ENCODE peak calls at places on chromosomes 1 and 21, in ten cellular contexts. One of them, this sample, is unnamed.

GRCh38 chr1:97567000-97567749 is 353.7 kb downstream of the DPYD start:
- DNase-seq in AG10803: no peak
- DNase-seq in right lobe of liver: no peak
- DNase-seq in upper lobe of right lung: no peak
- DNase-seq in brain microvascular endothelial cell: no peak
- DNase-seq in bronchial epithelial cell: no peak
- DNase-seq in left ventricle myocardium inferior: no peak
- DNase-seq in transverse colon: no peak
- DNase-seq in dorsolateral prefrontal cortex: no peak
- DNase-seq in AG04450: no peak
- DNase-seq in this sample: no peak

GRCh38 chr1:82697965-82698364 is 897.2 kb downstream of the ADGRL2 start:
- DNase-seq in transverse colon: no peak
- DNase-seq in right lobe of liver: no peak
- DNase-seq in AG04450: no peak
- DNase-seq in bronchial epithelial cell: no peak
- DNase-seq in left ventricle myocardium inferior: no peak
- DNase-seq in AG10803: no peak
- DNase-seq in brain microvascular endothelial cell: no peak
- DNase-seq in upper lobe of right lung: no peak
- DNase-seq in dorsolateral prefrontal cortex: no peak
- DNase-seq in this sample: no peak

GRCh38 chr1:42035205-42035829 is 116.6 kb upstream of the HIVEP3 start:
- DNase-seq in bronchial epithelial cell: no peak
- DNase-seq in dorsolateral prefrontal cortex: peak; percentile 65
- DNase-seq in upper lobe of right lung: peak; percentile 81
- DNase-seq in left ventricle myocardium inferior: peak; percentile 63
- DNase-seq in brain microvascular endothelial cell: peak; percentile 34
- DNase-seq in AG10803: peak; percentile 47
- DNase-seq in AG04450: no peak
- DNase-seq in transverse colon: no peak
- DNase-seq in right lobe of liver: peak; percentile 77
- DNase-seq in this sample: peak; percentile 61

GRCh38 chr1:193104496-193104905 is 713 bp downstream of the GLRX2 start:
- DNase-seq in left ventricle myocardium inferior: peak; percentile 43
- DNase-seq in transverse colon: peak; percentile 56
- DNase-seq in brain microvascular endothelial cell: peak; percentile 34
- DNase-seq in AG10803: peak; percentile 55
- DNase-seq in AG04450: no peak
- DNase-seq in dorsolateral prefrontal cortex: peak; percentile 58
- DNase-seq in upper lobe of right lung: peak; percentile 85
- DNase-seq in right lobe of liver: peak; percentile 58
- DNase-seq in bronchial epithelial cell: peak; percentile 68
- DNase-seq in this sample: no peak

GRCh38 chr1:18299441-18300338 is 181.0 kb upstream of the KLHDC7A start:
- DNase-seq in dorsolateral prefrontal cortex: no peak
- DNase-seq in AG10803: peak; percentile 1
- DNase-seq in transverse colon: no peak
- DNase-seq in brain microvascular endothelial cell: no peak
- DNase-seq in right lobe of liver: no peak
- DNase-seq in left ventricle myocardium inferior: no peak
- DNase-seq in bronchial epithelial cell: peak; percentile 3
- DNase-seq in upper lobe of right lung: no peak
- DNase-seq in AG04450: no peak
- DNase-seq in this sample: no peak

GRCh38 chr1:109759513-109760334 is 4.0 kb downstream of the EPS8L3 start:
- DNase-seq in AG10803: no peak
- DNase-seq in dorsolateral prefrontal cortex: peak; percentile 26
- DNase-seq in brain microvascular endothelial cell: no peak
- DNase-seq in AG04450: no peak
- DNase-seq in upper lobe of right lung: peak; percentile 57
- DNase-seq in bronchial epithelial cell: no peak
- DNase-seq in transverse colon: peak; percentile 7
- DNase-seq in right lobe of liver: peak; percentile 35
- DNase-seq in left ventricle myocardium inferior: no peak
- DNase-seq in this sample: no peak

GRCh38 chr1:230587056-230587455 is 55.2 kb upstream of the COG2 start:
- DNase-seq in AG10803: no peak
- DNase-seq in upper lobe of right lung: no peak
- DNase-seq in brain microvascular endothelial cell: no peak
- DNase-seq in AG04450: no peak
- DNase-seq in right lobe of liver: no peak
- DNase-seq in transverse colon: no peak
- DNase-seq in dorsolateral prefrontal cortex: no peak
- DNase-seq in left ventricle myocardium inferior: no peak
- DNase-seq in bronchial epithelial cell: no peak
- DNase-seq in this sample: no peak

GRCh38 chr21:36021251-36021837 is 39.0 kb downstream of the SETD4 start:
- DNase-seq in left ventricle myocardium inferior: no peak
- DNase-seq in brain microvascular endothelial cell: no peak
- DNase-seq in transverse colon: no peak
- DNase-seq in dorsolateral prefrontal cortex: no peak
- DNase-seq in AG04450: no peak
- DNase-seq in AG10803: no peak
- DNase-seq in bronchial epithelial cell: no peak
- DNase-seq in right lobe of liver: no peak
- DNase-seq in upper lobe of right lung: no peak
- DNase-seq in this sample: no peak

GRCh38 chr1:228830954-228831481 is 95.7 kb downstream of the RHOU start:
- DNase-seq in AG10803: peak; percentile 41
- DNase-seq in brain microvascular endothelial cell: peak; percentile 37
- DNase-seq in upper lobe of right lung: no peak
- DNase-seq in left ventricle myocardium inferior: no peak
- DNase-seq in right lobe of liver: no peak
- DNase-seq in dorsolateral prefrontal cortex: no peak
- DNase-seq in AG04450: peak; percentile 4
- DNase-seq in transverse colon: no peak
- DNase-seq in bronchial epithelial cell: peak; percentile 82
- DNase-seq in this sample: peak; percentile 80

GRCh38 chr1:109653286-109653685 is 2.6 kb upstream of the GSTM4 start:
- DNase-seq in AG10803: peak; percentile 17
- DNase-seq in right lobe of liver: no peak
- DNase-seq in brain microvascular endothelial cell: no peak
- DNase-seq in upper lobe of right lung: no peak
- DNase-seq in left ventricle myocardium inferior: no peak
- DNase-seq in dorsolateral prefrontal cortex: no peak
- DNase-seq in bronchial epithelial cell: no peak
- DNase-seq in AG04450: no peak
- DNase-seq in transverse colon: no peak
- DNase-seq in this sample: no peak

GRCh38 chr1:85936470-85936869 is 220.1 kb downstream of the COL24A1 start:
- DNase-seq in transverse colon: no peak
- DNase-seq in bronchial epithelial cell: no peak
- DNase-seq in left ventricle myocardium inferior: peak; percentile 31
- DNase-seq in dorsolateral prefrontal cortex: no peak
- DNase-seq in upper lobe of right lung: no peak
- DNase-seq in right lobe of liver: peak; percentile 75
- DNase-seq in AG10803: peak; percentile 3
- DNase-seq in AG04450: no peak
- DNase-seq in brain microvascular endothelial cell: no peak
- DNase-seq in this sample: no peak

GRCh38 chr1:212415107-212415841 is 588 bp upstream of the PACC1 start:
- DNase-seq in bronchial epithelial cell: no peak
- DNase-seq in upper lobe of right lung: no peak
- DNase-seq in left ventricle myocardium inferior: no peak
- DNase-seq in AG04450: no peak
- DNase-seq in right lobe of liver: no peak
- DNase-seq in transverse colon: no peak
- DNase-seq in dorsolateral prefrontal cortex: peak; percentile 78
- DNase-seq in AG10803: no peak
- DNase-seq in brain microvascular endothelial cell: no peak
- DNase-seq in this sample: no peak

GRCh38 chr1:220991959-220992704 is 112.9 kb downstream of the HLX start:
- DNase-seq in transverse colon: no peak
- DNase-seq in AG10803: peak; percentile 55
- DNase-seq in right lobe of liver: no peak
- DNase-seq in upper lobe of right lung: no peak
- DNase-seq in left ventricle myocardium inferior: no peak
- DNase-seq in brain microvascular endothelial cell: no peak
- DNase-seq in bronchial epithelial cell: no peak
- DNase-seq in dorsolateral prefrontal cortex: no peak
- DNase-seq in AG04450: no peak
- DNase-seq in this sample: no peak

GRCh38 chr1:226350504-226350865 is 41.5 kb upstream of the LIN9 start:
- DNase-seq in AG04450: no peak
- DNase-seq in upper lobe of right lung: no peak
- DNase-seq in transverse colon: no peak
- DNase-seq in AG10803: no peak
- DNase-seq in dorsolateral prefrontal cortex: no peak
- DNase-seq in right lobe of liver: no peak
- DNase-seq in bronchial epithelial cell: no peak
- DNase-seq in brain microvascular endothelial cell: no peak
- DNase-seq in left ventricle myocardium inferior: no peak
- DNase-seq in this sample: no peak
- H3K4me3 ChIP-seq in AG04450: no peak overlapping the region
- H3K4me3 ChIP-seq in upper lobe of right lung: no peak overlapping the region
- H3K4me3 ChIP-seq in transverse colon: no peak overlapping the region
- H3K4me3 ChIP-seq in AG10803: no peak overlapping the region
- H3K4me3 ChIP-seq in dorsolateral prefrontal cortex: no peak overlapping the region
- H3K4me3 ChIP-seq in right lobe of liver: no peak overlapping the region
- H3K4me3 ChIP-seq in bronchial epithelial cell: no peak overlapping the region
- H3K4me3 ChIP-seq in brain microvascular endothelial cell: no peak overlapping the region
- H3K4me3 ChIP-seq in left ventricle myocardium inferior: no peak overlapping the region
- H3K4me3 ChIP-seq in this sample: no peak overlapping the region

GRCh38 chr1:165574295-165574694 is 30.5 kb downstream of the LRRC52 start:
- DNase-seq in transverse colon: no peak
- DNase-seq in AG10803: no peak
- DNase-seq in right lobe of liver: no peak
- DNase-seq in AG04450: no peak
- DNase-seq in left ventricle myocardium inferior: no peak
- DNase-seq in brain microvascular endothelial cell: no peak
- DNase-seq in dorsolateral prefrontal cortex: no peak
- DNase-seq in bronchial epithelial cell: no peak
- DNase-seq in upper lobe of right lung: no peak
- DNase-seq in this sample: no peak
- TF ChIP-seq CTCF in transverse colon: no peak
- TF ChIP-seq CTCF in AG10803: no peak
- TF ChIP-seq CTCF in right lobe of liver: no peak
- TF ChIP-seq CTCF in AG04450: no peak
- TF ChIP-seq CTCF in left ventricle myocardium inferior: no peak
- TF ChIP-seq CTCF in brain microvascular endothelial cell: no peak
- TF ChIP-seq CTCF in dorsolateral prefrontal cortex: no peak
- TF ChIP-seq CTCF in bronchial epithelial cell: no peak
- TF ChIP-seq CTCF in upper lobe of right lung: no peak
- TF ChIP-seq CTCF in this sample: no peak

DNA sequence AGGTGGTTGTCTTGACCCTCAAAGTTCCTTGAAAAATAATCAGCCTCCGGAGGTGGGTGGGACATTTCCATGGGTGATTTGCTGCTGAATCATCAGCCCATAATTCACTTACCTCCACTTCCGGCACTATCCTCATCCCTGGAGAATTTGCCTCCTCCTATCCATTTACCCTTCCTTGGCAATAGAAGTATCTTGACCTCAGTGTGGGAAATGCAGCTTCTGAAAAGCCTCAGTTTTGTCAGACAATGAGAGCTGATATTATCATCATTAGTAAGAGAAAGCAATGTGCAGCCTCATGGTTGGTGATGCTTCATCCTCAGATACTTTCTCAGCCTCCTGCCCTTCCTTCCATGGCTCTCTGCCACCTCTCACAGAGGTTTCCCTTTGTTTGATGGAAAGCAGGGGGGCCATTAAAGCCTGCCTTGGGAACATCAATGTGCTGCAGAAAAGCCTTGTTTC is 33.3 kb upstream of the RGS4 start:
- DNase-seq in left ventricle myocardium inferior: no peak
- DNase-seq in bronchial epithelial cell: peak; percentile 98
- DNase-seq in right lobe of liver: no peak
- DNase-seq in transverse colon: no peak
- DNase-seq in AG04450: peak; percentile 65
- DNase-seq in brain microvascular endothelial cell: peak; percentile 97
- DNase-seq in dorsolateral prefrontal cortex: no peak
- DNase-seq in upper lobe of right lung: no peak
- DNase-seq in AG10803: peak; percentile 87
- DNase-seq in this sample: peak; percentile 94
- H3K4me3 ChIP-seq in left ventricle myocardium inferior: no peak overlapping the region
- H3K4me3 ChIP-seq in bronchial epithelial cell: no peak overlapping the region
- H3K4me3 ChIP-seq in right lobe of liver: no peak overlapping the region
- H3K4me3 ChIP-seq in transverse colon: no peak overlapping the region
- H3K4me3 ChIP-seq in AG04450: no peak overlapping the region
- H3K4me3 ChIP-seq in brain microvascular endothelial cell: no peak overlapping the region
- H3K4me3 ChIP-seq in dorsolateral prefrontal cortex: no peak overlapping the region
- H3K4me3 ChIP-seq in upper lobe of right lung: no peak overlapping the region
- H3K4me3 ChIP-seq in AG10803: no peak overlapping the region
- H3K4me3 ChIP-seq in this sample: no peak overlapping the region

GRCh38 chr1:77319036-77319705 is 37.4 kb downstream of the AK5 start:
- DNase-seq in upper lobe of right lung: no peak
- DNase-seq in bronchial epithelial cell: no peak
- DNase-seq in AG04450: no peak
- DNase-seq in brain microvascular endothelial cell: no peak
- DNase-seq in right lobe of liver: no peak
- DNase-seq in dorsolateral prefrontal cortex: no peak
- DNase-seq in transverse colon: no peak
- DNase-seq in AG10803: no peak
- DNase-seq in left ventricle myocardium inferior: no peak
- DNase-seq in this sample: no peak

GRCh38 chr1:77316006-77316405 is 34.2 kb downstream of the AK5 start:
- DNase-seq in AG10803: peak; percentile 78
- DNase-seq in upper lobe of right lung: no peak
- DNase-seq in dorsolateral prefrontal cortex: no peak
- DNase-seq in AG04450: no peak
- DNase-seq in brain microvascular endothelial cell: peak; percentile 12
- DNase-seq in right lobe of liver: no peak
- DNase-seq in transverse colon: no peak
- DNase-seq in left ventricle myocardium inferior: no peak
- DNase-seq in bronchial epithelial cell: peak; percentile 78
- DNase-seq in this sample: peak; percentile 45

GRCh38 chr1:77316966-77317365 is 35.1 kb downstream of the AK5 start:
- DNase-seq in upper lobe of right lung: no peak
- DNase-seq in AG10803: peak; percentile 48
- DNase-seq in AG04450: no peak
- DNase-seq in right lobe of liver: no peak
- DNase-seq in dorsolateral prefrontal cortex: no peak
- DNase-seq in bronchial epithelial cell: no peak
- DNase-seq in left ventricle myocardium inferior: no peak
- DNase-seq in transverse colon: no peak
- DNase-seq in brain microvascular endothelial cell: no peak
- DNase-seq in this sample: no peak

GRCh38 chr1:77308889-77309621 is 27.2 kb downstream of the AK5 start:
- DNase-seq in AG04450: no peak
- DNase-seq in AG10803: no peak
- DNase-seq in transverse colon: no peak
- DNase-seq in dorsolateral prefrontal cortex: no peak
- DNase-seq in left ventricle myocardium inferior: no peak
- DNase-seq in brain microvascular endothelial cell: no peak
- DNase-seq in upper lobe of right lung: no peak
- DNase-seq in right lobe of liver: no peak
- DNase-seq in bronchial epithelial cell: no peak
- DNase-seq in this sample: no peak

DNA sequence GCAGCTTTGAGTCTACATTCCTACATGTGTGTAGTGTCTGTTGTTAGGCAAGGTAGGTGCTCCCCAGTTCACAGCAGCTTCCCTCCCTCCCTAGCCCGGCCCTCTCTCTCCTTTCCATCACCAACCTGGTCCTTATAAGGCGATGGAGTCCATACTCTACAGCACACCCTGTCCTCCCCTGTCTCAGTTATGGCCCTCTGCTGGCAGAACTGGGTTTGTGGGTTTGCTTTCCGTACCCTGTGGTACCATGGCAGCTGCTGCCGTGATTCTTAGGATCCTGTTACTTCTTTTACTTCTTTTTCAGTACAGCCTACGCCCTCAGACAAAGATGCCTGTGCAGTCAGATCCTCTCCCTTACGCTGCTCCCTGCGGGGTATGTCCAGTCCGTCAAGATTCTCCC is 31.7 kb downstream of the AK5 start:
- DNase-seq in bronchial epithelial cell: peak; percentile 23
- DNase-seq in AG04450: no peak
- DNase-seq in brain microvascular endothelial cell: no peak
- DNase-seq in right lobe of liver: peak; percentile 46
- DNase-seq in dorsolateral prefrontal cortex: no peak
- DNase-seq in transverse colon: no peak
- DNase-seq in upper lobe of right lung: no peak
- DNase-seq in left ventricle myocardium inferior: no peak
- DNase-seq in AG10803: no peak
- DNase-seq in this sample: no peak
- TF ChIP-seq CTCF in bronchial epithelial cell: peak; percentile 49
- TF ChIP-seq CTCF in AG04450: peak; percentile 45
- TF ChIP-seq CTCF in brain microvascular endothelial cell: peak; percentile 73
- TF ChIP-seq CTCF in right lobe of liver: peak; percentile 39
- TF ChIP-seq CTCF in dorsolateral prefrontal cortex: peak; percentile 10
- TF ChIP-seq CTCF in transverse colon: no peak
- TF ChIP-seq CTCF in upper lobe of right lung: no peak
- TF ChIP-seq CTCF in left ventricle myocardium inferior: peak; percentile 32
- TF ChIP-seq CTCF in AG10803: peak; percentile 24
- TF ChIP-seq CTCF in this sample: peak; percentile 40

This sample was measured in astrocyte of the spinal cord.